ENCODE peak calls at places on chromosomes 5 and 9, in four cellular contexts. One of them, this sample, is unnamed.

GRCh38 chr9:130172161-130172857 is at the start of gene NCS1:
- DNase-seq in AG04450: no peak
- DNase-seq in body of pancreas: peak; percentile 87
- DNase-seq in ovary: peak; percentile 87
- DNase-seq in this sample: peak; percentile 73

GRCh38 chr5:81972496-81972791 is 621 bp downstream of the ATG10 start:
- DNase-seq in ovary: no peak
- DNase-seq in body of pancreas: no peak
- DNase-seq in AG04450: no peak
- DNase-seq in this sample: no peak

GRCh38 chr9:68827833-68828744 is 123.0 kb downstream of the PIP5K1B start:
- DNase-seq in body of pancreas: no peak
- DNase-seq in ovary: no peak
- DNase-seq in AG04450: no peak
- DNase-seq in this sample: no peak

GRCh38 chr5:137752873-137753226 is 1.3 kb downstream of the HNRNPA0 start:
- DNase-seq in body of pancreas: no peak
- DNase-seq in AG04450: no peak
- DNase-seq in ovary: no peak
- DNase-seq in this sample: no peak

GRCh38 chr5:65108786-65109743 is 340.3 kb downstream of the CWC27 start:
- DNase-seq in body of pancreas: no peak
- DNase-seq in AG04450: no peak
- DNase-seq in ovary: no peak
- DNase-seq in this sample: no peak

GRCh38 chr9:98222885-98223640 is 30.6 kb upstream of the CORO2A start:
- DNase-seq in ovary: no peak
- DNase-seq in body of pancreas: no peak
- DNase-seq in AG04450: peak; percentile 97
- DNase-seq in this sample: no peak

GRCh38 chr9:32340401-32340800 is 44.0 kb upstream of the ACO1 start:
- DNase-seq in ovary: no peak
- DNase-seq in body of pancreas: no peak
- DNase-seq in AG04450: no peak
- DNase-seq in this sample: no peak

GRCh38 chr5:33300209-33300742 is 140.5 kb upstream of the TARS1 start:
- DNase-seq in AG04450: no peak
- DNase-seq in body of pancreas: no peak
- DNase-seq in ovary: no peak
- DNase-seq in this sample: no peak

GRCh38 chr5:107542428-107542827 is 128.3 kb downstream of the EFNA5 start:
- DNase-seq in ovary: peak; percentile 65
- DNase-seq in body of pancreas: peak; percentile 92
- DNase-seq in AG04450: no peak
- DNase-seq in this sample: peak; percentile 40

DNA sequence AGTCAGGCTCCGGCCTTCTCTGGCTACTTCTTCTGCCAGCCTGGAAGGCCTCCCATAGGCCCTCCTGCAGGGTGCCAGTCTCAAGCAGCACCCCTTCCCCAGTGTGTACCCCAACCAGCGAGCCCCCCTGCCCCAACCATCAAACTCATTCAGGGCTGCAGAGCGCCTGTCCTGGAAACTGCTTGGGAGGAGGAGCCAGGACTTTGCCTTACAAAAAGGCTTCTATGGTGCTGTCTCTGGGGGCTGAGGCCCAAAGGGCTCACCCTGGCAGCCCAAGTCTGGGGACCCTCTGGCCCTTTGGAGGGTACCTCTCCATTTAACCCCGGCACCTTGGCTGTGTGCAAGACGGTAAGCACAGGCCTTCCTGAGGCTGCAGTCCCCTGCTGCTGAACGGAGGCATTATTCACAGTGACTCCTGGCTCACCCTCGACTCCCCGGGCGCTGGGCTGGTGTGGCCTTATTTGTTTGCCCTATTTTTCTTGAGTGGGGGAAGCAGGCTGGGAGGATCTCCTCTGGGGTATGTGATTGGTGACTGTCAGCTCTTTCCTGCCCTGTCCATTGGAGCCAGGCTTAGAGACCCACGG is 5.7 kb downstream of the LMX1B start:
- DNase-seq in AG04450: no peak
- DNase-seq in ovary: no peak
- DNase-seq in body of pancreas: no peak
- DNase-seq in this sample: no peak
- H3K4me3 ChIP-seq in AG04450: no peak overlapping the region
- H3K4me3 ChIP-seq in ovary: no peak overlapping the region
- H3K4me3 ChIP-seq in body of pancreas: no peak overlapping the region
- H3K4me3 ChIP-seq in this sample: no peak overlapping the region

DNA sequence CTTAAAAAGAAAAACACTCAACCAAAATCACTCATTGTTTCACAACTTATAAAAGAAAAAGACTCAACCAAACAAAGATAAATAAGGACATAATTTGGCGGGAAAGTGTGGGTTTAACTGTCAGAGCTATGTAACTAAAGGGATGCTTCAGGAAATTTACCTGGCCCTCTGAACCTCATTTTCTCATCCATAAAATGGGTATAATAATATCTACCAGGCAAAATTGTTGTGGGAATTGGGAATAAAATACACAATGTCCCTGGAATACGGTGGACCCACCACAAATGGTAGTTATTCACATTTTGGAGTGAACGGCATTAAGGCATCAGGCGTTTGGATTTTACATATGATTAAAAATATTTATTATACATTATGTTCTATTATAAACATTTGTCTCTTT is 228.5 kb upstream of the ANKRD55 start:
- DNase-seq in AG04450: no peak
- DNase-seq in ovary: no peak
- DNase-seq in body of pancreas: no peak
- DNase-seq in this sample: no peak
- H3K27ac ChIP-seq in AG04450: no peak overlapping the region
- H3K27ac ChIP-seq in ovary: no peak overlapping the region
- H3K27ac ChIP-seq in body of pancreas: no peak overlapping the region
- H3K27ac ChIP-seq in this sample: no peak overlapping the region

DNA sequence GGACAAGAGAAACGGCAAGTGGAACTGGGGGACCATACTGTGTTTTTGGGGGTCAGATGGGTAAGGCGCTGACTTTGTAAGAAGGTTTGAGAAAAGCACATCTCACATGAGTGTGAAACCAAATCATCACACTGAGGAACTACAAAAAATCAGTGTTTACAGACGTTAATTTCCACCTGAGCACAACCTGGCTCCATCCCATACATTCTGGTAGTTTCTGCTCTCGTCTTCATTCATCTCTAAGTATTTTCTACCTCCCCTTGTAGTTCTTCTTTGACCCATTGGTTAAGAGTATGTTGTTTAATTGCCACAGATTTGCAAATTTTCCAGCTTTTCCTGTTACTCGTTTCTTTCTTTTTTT is 8.9 kb upstream of the DPP7 start:
- DNase-seq in body of pancreas: no peak
- DNase-seq in AG04450: no peak
- DNase-seq in ovary: no peak
- DNase-seq in this sample: no peak
- TF ChIP-seq CTCF in body of pancreas: no peak
- TF ChIP-seq CTCF in AG04450: no peak
- TF ChIP-seq CTCF in ovary: no peak
- TF ChIP-seq CTCF in this sample: no peak

GRCh38 chr5:35856186-35857003 is at the start of gene IL7R:
- DNase-seq in body of pancreas: no peak
- DNase-seq in AG04450: peak; percentile 15
- DNase-seq in ovary: no peak
- DNase-seq in this sample: no peak

GRCh38 chr5:35855221-35855620 is 1.5 kb upstream of the IL7R start:
- DNase-seq in AG04450: no peak
- DNase-seq in body of pancreas: no peak
- DNase-seq in ovary: no peak
- DNase-seq in this sample: no peak

GRCh38 chr5:35852084-35852734 is 4.5 kb upstream of the IL7R start:
- DNase-seq in ovary: peak; percentile 17
- DNase-seq in body of pancreas: no peak
- DNase-seq in AG04450: no peak
- DNase-seq in this sample: no peak

GRCh38 chr5:35853652-35854051 is 3.0 kb upstream of the IL7R start:
- DNase-seq in ovary: no peak
- DNase-seq in AG04450: no peak
- DNase-seq in body of pancreas: peak; percentile 10
- DNase-seq in this sample: no peak

GRCh38 chr5:35854248-35854647 is 2.4 kb upstream of the IL7R start:
- DNase-seq in AG04450: no peak
- DNase-seq in body of pancreas: no peak
- DNase-seq in ovary: no peak
- DNase-seq in this sample: no peak
- H3K4me3 ChIP-seq in AG04450: no peak overlapping the region
- H3K4me3 ChIP-seq in body of pancreas: no peak overlapping the region
- H3K4me3 ChIP-seq in ovary: no peak overlapping the region
- H3K4me3 ChIP-seq in this sample: no peak overlapping the region

DNA sequence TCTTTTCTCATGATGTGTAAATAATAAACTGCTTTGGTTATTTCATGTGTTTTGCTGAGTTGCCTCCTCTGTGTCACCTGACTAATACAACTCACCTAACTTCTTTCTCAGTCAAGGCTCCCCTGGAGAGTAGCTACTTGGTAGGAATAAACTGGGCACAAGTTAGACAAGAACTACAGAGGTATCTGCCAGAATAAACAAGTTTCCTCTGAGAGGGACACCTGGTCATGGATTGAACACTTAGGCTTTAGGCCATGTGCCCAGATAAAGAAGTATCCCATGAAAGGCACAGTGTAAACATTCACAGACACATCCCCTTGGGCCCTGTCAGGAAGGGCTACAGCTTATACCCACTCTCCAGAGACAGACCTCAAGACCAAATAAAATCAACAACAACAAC is 532.5 kb downstream of the KIF4B start:
- DNase-seq in body of pancreas: no peak
- DNase-seq in AG04450: no peak
- DNase-seq in ovary: no peak
- DNase-seq in this sample: no peak
- H3K27ac ChIP-seq in body of pancreas: no peak overlapping the region
- H3K27ac ChIP-seq in AG04450: no peak overlapping the region
- H3K27ac ChIP-seq in ovary: no peak overlapping the region
- H3K27ac ChIP-seq in this sample: no peak overlapping the region

DNA sequence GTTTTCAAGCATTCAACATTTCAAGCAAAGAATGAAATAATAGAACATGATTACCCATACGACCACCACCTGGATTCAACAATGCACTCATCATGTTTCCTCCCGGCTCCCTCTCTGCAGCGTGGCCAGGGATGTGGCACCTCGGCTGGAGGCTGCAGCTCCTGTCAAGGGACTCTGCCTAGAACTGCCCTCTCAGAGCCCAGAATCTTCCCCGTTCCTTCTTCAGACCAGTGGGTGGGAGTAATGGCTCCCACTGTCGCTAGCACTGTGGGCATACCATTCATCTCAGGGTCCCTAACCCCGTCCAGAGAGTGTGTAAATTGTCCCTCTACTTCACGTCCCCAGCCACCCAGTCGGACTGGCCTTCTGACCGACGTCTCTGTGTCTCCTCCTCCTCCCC is 118.6 kb upstream of the COL5A1 start:
- DNase-seq in AG04450: no peak
- DNase-seq in body of pancreas: no peak
- DNase-seq in ovary: no peak
- DNase-seq in this sample: no peak
- TF ChIP-seq CTCF in AG04450: no peak
- TF ChIP-seq CTCF in body of pancreas: no peak
- TF ChIP-seq CTCF in ovary: no peak
- TF ChIP-seq CTCF in this sample: no peak

This sample was measured in colonic mucosa.